ENCODE peak calls at places on chromosomes 3 and 15, in ten cellular contexts. D, H, R, M, G, X, O, A, Z and P are unnamed samples.

GRCh38 chr3:177464392-177465225 is 267.3 kb upstream of the TBL1XR1 start:
- DNase-seq in D (no peak), H (no peak), R (no peak), M (no peak), G (no peak), X (no peak), O (no peak), A (no peak), Z (no peak), P (no peak)

GRCh38 chr15:79523266-79523665 is 91.1 kb downstream of the MINAR1 start:
- DNase-seq in D (no peak), H (peak), R (peak), M (no peak), G (no peak), X (no peak), O (no peak), A (peak), Z (no peak), P (no peak)

GRCh38 chr3:67647390-67647878 is 7.0 kb downstream of the SUCLG2 start:
- DNase-seq in D (no peak), H (peak), R (peak), M (no peak), G (no peak), X (no peak), O (no peak), A (no peak), Z (peak), P (no peak)

GRCh38 chr3:190865828-190866227 is 3.3 kb upstream of the GMNC start:
- DNase-seq in D (no peak), H (no peak), R (peak), M (no peak), G (no peak), X (no peak), O (no peak), A (no peak), Z (no peak), P (no peak)

GRCh38 chr3:30315452-30315851 is 290.9 kb upstream of the TGFBR2 start:
- DNase-seq in D (no peak), H (no peak), R (peak), M (no peak), G (no peak), X (no peak), O (no peak), A (no peak), Z (peak), P (no peak)

GRCh38 chr3:9727041-9727595 is 4.4 kb upstream of the BRPF1 start:
- DNase-seq in D (no peak), H (no peak), R (peak), M (no peak), G (peak), X (no peak), O (peak), A (no peak), Z (no peak), P (no peak)

GRCh38 chr3:8755564-8756237 is 13.7 kb downstream of the OXTR start:
- DNase-seq in D (no peak), H (no peak), R (peak), M (no peak), G (no peak), X (no peak), O (no peak), A (no peak), Z (no peak), P (no peak)

GRCh38 chr3:54536450-54536849 is 391.4 kb downstream of the LRTM1 start:
- DNase-seq in D (no peak), H (no peak), R (no peak), M (no peak), G (no peak), X (peak), O (no peak), A (no peak), Z (no peak), P (no peak)

GRCh38 chr3:140242818-140243276 is 307.9 kb downstream of the CLSTN2 start:
- DNase-seq in D (peak), H (peak), R (no peak), M (no peak), G (no peak), X (no peak), O (peak), A (no peak), Z (no peak), P (no peak)

GRCh38 chr3:129318921-129319320 is 40.3 kb downstream of the HMCES start:
- DNase-seq in D (no peak), H (no peak), R (no peak), M (no peak), G (no peak), X (no peak), O (no peak), A (no peak), Z (no peak), P (no peak)

GRCh38 chr3:185337231-185337816 is 25.6 kb upstream of the MAP3K13 start:
- DNase-seq in D (peak), H (no peak), R (no peak), M (no peak), G (no peak), X (no peak), O (peak), A (no peak), Z (no peak), P (no peak)

GRCh38 chr3:67646586-67647234 is 7.7 kb downstream of the SUCLG2 start:
- DNase-seq in D (no peak), H (peak), R (peak), M (no peak), G (no peak), X (no peak), O (no peak), A (no peak), Z (no peak), P (no peak)

GRCh38 chr3:136070334-136070733 is 104.8 kb downstream of the PPP2R3A start:
- DNase-seq in D (no peak), H (peak), R (peak), M (no peak), G (no peak), X (no peak), O (peak), A (no peak), Z (peak), P (no peak)

GRCh38 chr3:11206953-11207352 is 52.7 kb downstream of the HRH1 start:
- DNase-seq in D (no peak), H (no peak), R (no peak), M (no peak), G (no peak), X (no peak), O (no peak), A (no peak), Z (no peak), P (no peak)

GRCh38 chr3:14490831-14491230 is 49.3 kb downstream of the GRIP2 start:
- DNase-seq in D (no peak), H (no peak), R (peak), M (no peak), G (no peak), X (no peak), O (no peak), A (no peak), Z (no peak), P (no peak)

GRCh38 chr3:125511420-125512094 is 8.4 kb downstream of the SNX4 start:
- DNase-seq in D (no peak), H (peak), R (no peak), M (no peak), G (no peak), X (no peak), O (peak), A (no peak), Z (no peak), P (no peak)

GRCh38 chr3:13013595-13013993 is 59.6 kb downstream of the IQSEC1 start:
- DNase-seq in D (no peak), H (no peak), R (no peak), M (no peak), G (no peak), X (no peak), O (no peak), A (no peak), Z (no peak), P (no peak)

GRCh38 chr3:159988617-159989251 is at the start of gene IL12A:
- DNase-seq in D (peak), H (peak), R (peak), M (peak), G (peak), X (peak), O (peak), A (peak), Z (peak), P (peak)

GRCh38 chr3:87225659-87226058 is 1.4 kb upstream of the CHMP2B start:
- DNase-seq in D (no peak), H (no peak), R (no peak), M (no peak), G (no peak), X (peak), O (peak), A (peak), Z (peak), P (no peak)

GRCh38 chr3:14137004-14137403 is 12.2 kb downstream of the TMEM43 start:
- DNase-seq in D (no peak), H (no peak), R (no peak), M (no peak), G (no peak), X (no peak), O (no peak), A (no peak), Z (no peak), P (no peak)

GRCh38 chr3:196969660-196970546 is 1.3 kb upstream of the PIGZ start:
- DNase-seq in D (peak), H (no peak), R (peak), M (peak), G (peak), X (no peak), O (peak), A (peak), Z (peak), P (no peak)

GRCh38 chr15:42392309-42393024 is 33.2 kb downstream of the CAPN3 start:
- DNase-seq in D (no peak), H (no peak), R (no peak), M (no peak), G (no peak), X (no peak), O (no peak), A (no peak), Z (no peak), P (no peak)

GRCh38 chr3:58824777-58825176 is 158.2 kb upstream of the FAM3D start:
- DNase-seq in D (no peak), H (no peak), R (no peak), M (no peak), G (no peak), X (no peak), O (no peak), A (no peak), Z (no peak), P (no peak)

GRCh38 chr3:5116568-5116967 is 5.5 kb upstream of the ARL8B start:
- DNase-seq in D (no peak), H (no peak), R (no peak), M (no peak), G (no peak), X (no peak), O (no peak), A (no peak), Z (no peak), P (no peak)

GRCh38 chr3:128278761-128279593 is 125.7 kb downstream of the EEFSEC start:
- DNase-seq in D (peak), H (peak), R (peak), M (no peak), G (no peak), X (peak), O (no peak), A (peak), Z (peak), P (no peak)

GRCh38 chr15:84656972-84657371 is 1.0 kb downstream of the NMB start:
- DNase-seq in D (no peak), H (no peak), R (no peak), M (no peak), G (no peak), X (no peak), O (no peak), A (no peak), Z (no peak), P (no peak)